ENCODE peak calls at places on chromosomes 13 and 19, in four cellular contexts. One of them, this sample, is unnamed.

GRCh38 chr13:26558074-26558805 is 757 bp downstream of the WASF3 start:
- DNase-seq in SK-N-SH: peak; percentile 73
- DNase-seq in HepG2: no peak
- DNase-seq in K562: no peak
- DNase-seq in this sample: peak; percentile 15

GRCh38 chr19:7815325-7815724 is 14.7 kb upstream of the EVI5L start:
- DNase-seq in K562: no peak
- DNase-seq in HepG2: no peak
- DNase-seq in SK-N-SH: no peak
- DNase-seq in this sample: no peak

GRCh38 chr13:103788061-103788652 is 721.9 kb upstream of the SLC10A2 start:
- DNase-seq in K562: no peak
- DNase-seq in SK-N-SH: no peak
- DNase-seq in HepG2: no peak
- DNase-seq in this sample: peak; percentile 16

GRCh38 chr13:22848539-22849052 is 332.2 kb upstream of the SGCG start:
- DNase-seq in K562: peak; percentile 17
- DNase-seq in HepG2: peak; percentile 72
- DNase-seq in SK-N-SH: peak; percentile 43
- DNase-seq in this sample: peak; percentile 88

GRCh38 chr19:16203256-16204004 is 5.7 kb downstream of the AP1M1 start:
- DNase-seq in K562: no peak
- DNase-seq in SK-N-SH: no peak
- DNase-seq in HepG2: no peak
- DNase-seq in this sample: peak; percentile 1

GRCh38 chr19:28655054-28655453 is 557.9 kb downstream of the UQCRFS1 start:
- DNase-seq in SK-N-SH: no peak
- DNase-seq in HepG2: no peak
- DNase-seq in K562: no peak
- DNase-seq in this sample: no peak

GRCh38 chr19:29636553-29637325 is 28.5 kb upstream of the PLEKHF1 start:
- DNase-seq in HepG2: no peak
- DNase-seq in SK-N-SH: no peak
- DNase-seq in K562: no peak
- DNase-seq in this sample: no peak

GRCh38 chr13:19596960-19597361 is 35.6 kb upstream of the TPTE2 start:
- DNase-seq in HepG2: peak; percentile 96
- DNase-seq in SK-N-SH: no peak
- DNase-seq in K562: no peak
- DNase-seq in this sample: no peak

GRCh38 chr19:7397687-7398086 is 49.0 kb downstream of the ARHGEF18 start:
- DNase-seq in HepG2: peak; percentile 56
- DNase-seq in SK-N-SH: no peak
- DNase-seq in K562: no peak
- DNase-seq in this sample: no peak

GRCh38 chr13:39874331-39875055 is 219.0 kb downstream of the COG6 start:
- DNase-seq in SK-N-SH: no peak
- DNase-seq in HepG2: no peak
- DNase-seq in K562: no peak
- DNase-seq in this sample: no peak

GRCh38 chr13:109971745-109972090 is 185.3 kb upstream of the IRS2 start:
- DNase-seq in SK-N-SH: no peak
- DNase-seq in HepG2: no peak
- DNase-seq in K562: no peak
- DNase-seq in this sample: no peak

GRCh38 chr13:97328222-97328790 is 105.7 kb upstream of the RAP2A start:
- DNase-seq in K562: no peak
- DNase-seq in SK-N-SH: no peak
- DNase-seq in HepG2: no peak
- DNase-seq in this sample: peak; percentile 57

GRCh38 chr13:75308222-75308621 is 173.7 kb downstream of the TBC1D4 start:
- DNase-seq in HepG2: no peak
- DNase-seq in SK-N-SH: no peak
- DNase-seq in K562: no peak
- DNase-seq in this sample: no peak

GRCh38 chr19:2040647-2041435 is 10.2 kb downstream of the MKNK2 start:
- DNase-seq in SK-N-SH: no peak
- DNase-seq in K562: no peak
- DNase-seq in HepG2: no peak
- DNase-seq in this sample: no peak

GRCh38 chr19:16527334-16527935 is 14.8 kb downstream of the CHERP start:
- DNase-seq in HepG2: no peak
- DNase-seq in SK-N-SH: no peak
- DNase-seq in K562: no peak
- DNase-seq in this sample: no peak

GRCh38 chr19:15640294-15640903 is at the start of gene CYP4F3:
- DNase-seq in SK-N-SH: peak; percentile 24
- DNase-seq in K562: peak; percentile 90
- DNase-seq in HepG2: peak; percentile 81
- DNase-seq in this sample: no peak

GRCh38 chr13:113209336-113209879 is at the start of gene CUL4A:
- DNase-seq in HepG2: peak; percentile 61
- DNase-seq in SK-N-SH: peak; percentile 90
- DNase-seq in K562: peak; percentile 80
- DNase-seq in this sample: peak; percentile 78

GRCh38 chr13:89457977-89458376 is 1786.8 kb downstream of the SLITRK5 start:
- DNase-seq in HepG2: no peak
- DNase-seq in K562: no peak
- DNase-seq in SK-N-SH: no peak
- DNase-seq in this sample: no peak

GRCh38 chr13:26498524-26499208 is 58.8 kb upstream of the WASF3 start:
- DNase-seq in SK-N-SH: no peak
- DNase-seq in HepG2: no peak
- DNase-seq in K562: no peak
- DNase-seq in this sample: no peak

GRCh38 chr19:53424968-53425597 is 6.7 kb upstream of the ZNF761 start:
- DNase-seq in HepG2: peak; percentile 67
- DNase-seq in SK-N-SH: peak; percentile 76
- DNase-seq in K562: peak; percentile 79
- DNase-seq in this sample: peak; percentile 85

GRCh38 chr19:46487802-46488445 is 7.7 kb downstream of the PNMA8B start:
- DNase-seq in K562: peak; percentile 80
- DNase-seq in HepG2: peak; percentile 46
- DNase-seq in SK-N-SH: peak; percentile 89
- DNase-seq in this sample: peak; percentile 91

GRCh38 chr19:51511353-51511752 is 9.8 kb upstream of the SIGLEC12 start:
- DNase-seq in SK-N-SH: peak; percentile 27
- DNase-seq in K562: peak; percentile 64
- DNase-seq in HepG2: peak; percentile 12
- DNase-seq in this sample: peak; percentile 72

GRCh38 chr13:24128962-24129361 is 31.6 kb upstream of the SPATA13 start:
- DNase-seq in SK-N-SH: no peak
- DNase-seq in K562: no peak
- DNase-seq in HepG2: no peak
- DNase-seq in this sample: no peak

GRCh38 chr19:1672038-1672768 is 19.8 kb upstream of the TCF3 start:
- DNase-seq in HepG2: no peak
- DNase-seq in K562: peak; percentile 81
- DNase-seq in SK-N-SH: peak; percentile 86
- DNase-seq in this sample: peak; percentile 62

GRCh38 chr13:98571955-98572662 is 4.8 kb downstream of the STK24 start:
- DNase-seq in K562: peak; percentile 34
- DNase-seq in HepG2: peak; percentile 39
- DNase-seq in SK-N-SH: peak; percentile 55
- DNase-seq in this sample: no peak

GRCh38 chr13:102608944-102609343 is 12.2 kb downstream of the TPP2 start:
- DNase-seq in SK-N-SH: no peak
- DNase-seq in K562: no peak
- DNase-seq in HepG2: no peak
- DNase-seq in this sample: no peak

GRCh38 chr19:1616396-1616795 is 11.1 kb upstream of the UQCR11 start:
- DNase-seq in SK-N-SH: no peak
- DNase-seq in HepG2: no peak
- DNase-seq in K562: no peak
- DNase-seq in this sample: no peak

GRCh38 chr19:590396-590745 is 690 bp downstream of the HCN2 start:
- DNase-seq in HepG2: no peak
- DNase-seq in SK-N-SH: peak; percentile 68
- DNase-seq in K562: peak; percentile 69
- DNase-seq in this sample: no peak

GRCh38 chr13:51717786-51718398 is 86.1 kb downstream of the DHRS12 start:
- DNase-seq in K562: no peak
- DNase-seq in SK-N-SH: no peak
- DNase-seq in HepG2: no peak
- DNase-seq in this sample: no peak

GRCh38 chr19:14554382-14554812 is 17.5 kb downstream of the NDUFB7 start:
- DNase-seq in SK-N-SH: no peak
- DNase-seq in HepG2: peak; percentile 76
- DNase-seq in K562: no peak
- DNase-seq in this sample: no peak

GRCh38 chr13:33514362-33514761 is 228.8 kb upstream of the STARD13 start:
- DNase-seq in SK-N-SH: no peak
- DNase-seq in HepG2: no peak
- DNase-seq in K562: no peak
- DNase-seq in this sample: peak; percentile 29

GRCh38 chr19:11155373-11156120 is at the start of gene SPC24:
- DNase-seq in K562: peak; percentile 99
- DNase-seq in HepG2: peak; percentile 98
- DNase-seq in SK-N-SH: peak; percentile 100
- DNase-seq in this sample: peak; percentile 96
- TF ChIP-seq CTCF in K562: no peak
- TF ChIP-seq CTCF in HepG2: peak; percentile 29
- TF ChIP-seq CTCF in SK-N-SH: no peak
- TF ChIP-seq CTCF in this sample: no peak

GRCh38 chr19:17576758-17577532 is 21.5 kb downstream of the COLGALT1 start:
- DNase-seq in K562: peak; percentile 98
- DNase-seq in HepG2: no peak
- DNase-seq in SK-N-SH: peak; percentile 61
- DNase-seq in this sample: peak; percentile 100
- TF ChIP-seq FOXJ3 in K562: no peak
- TF ChIP-seq FOXJ3 in HepG2: no peak
- TF ChIP-seq FOXJ3 in SK-N-SH: no peak
- TF ChIP-seq FOXJ3 in this sample: no peak

GRCh38 chr19:6334490-6335285 is 1.3 kb upstream of the ACER1 start:
- DNase-seq in HepG2: no peak
- DNase-seq in SK-N-SH: no peak
- DNase-seq in K562: no peak
- DNase-seq in this sample: no peak

GRCh38 chr19:6343462-6343861 is 10.1 kb upstream of the ACER1 start:
- DNase-seq in HepG2: no peak
- DNase-seq in K562: peak; percentile 40
- DNase-seq in SK-N-SH: no peak
- DNase-seq in this sample: no peak

DNA sequence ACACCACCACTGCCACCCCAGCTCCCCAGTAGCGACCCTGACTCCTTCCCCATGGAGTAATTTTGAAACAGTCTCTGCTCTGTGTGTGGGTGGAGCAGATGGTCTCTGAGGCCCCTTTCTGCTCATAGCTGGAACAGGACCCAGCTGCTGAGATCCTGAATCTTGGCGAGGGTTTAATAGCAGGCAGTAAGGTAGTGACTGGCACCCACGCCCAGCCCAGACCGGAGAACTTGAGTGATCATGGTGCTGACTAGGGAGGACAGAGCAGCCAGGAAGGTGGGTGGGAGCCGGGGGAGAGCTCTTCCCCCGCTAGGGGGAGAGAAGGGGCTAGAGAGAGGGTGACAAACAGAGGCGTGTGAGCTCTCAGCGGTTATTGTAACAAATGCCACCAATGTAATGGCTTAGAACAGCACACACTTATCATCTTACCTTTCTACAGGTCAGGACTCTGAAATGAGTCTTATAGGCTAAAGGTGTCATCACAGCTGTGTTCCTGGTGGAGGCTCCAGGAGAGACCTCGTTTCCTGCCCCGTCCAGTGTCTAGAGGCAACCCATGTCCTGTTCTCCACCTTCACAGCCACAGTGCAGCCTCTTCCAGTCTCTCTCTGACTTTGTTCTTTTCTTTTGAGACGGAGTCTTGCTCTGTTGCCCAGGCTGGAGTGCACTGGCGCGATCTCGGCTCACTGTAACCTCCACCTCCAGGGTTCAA is 7.2 kb upstream of the ACER1 start:
- DNase-seq in SK-N-SH: no peak
- DNase-seq in K562: peak; percentile 29
- DNase-seq in HepG2: no peak
- DNase-seq in this sample: no peak
- TF ChIP-seq CTCF in SK-N-SH: no peak
- TF ChIP-seq CTCF in K562: peak; percentile 46
- TF ChIP-seq CTCF in HepG2: peak; percentile 46
- TF ChIP-seq CTCF in this sample: no peak

GRCh38 chr13:35770756-35771291 is 294.3 kb upstream of the MAB21L1 start:
- DNase-seq in K562: no peak
- DNase-seq in SK-N-SH: no peak
- DNase-seq in HepG2: no peak
- DNase-seq in this sample: no peak
- TF ChIP-seq FOXJ3 in K562: no peak
- TF ChIP-seq FOXJ3 in SK-N-SH: no peak
- TF ChIP-seq FOXJ3 in HepG2: no peak
- TF ChIP-seq FOXJ3 in this sample: no peak

DNA sequence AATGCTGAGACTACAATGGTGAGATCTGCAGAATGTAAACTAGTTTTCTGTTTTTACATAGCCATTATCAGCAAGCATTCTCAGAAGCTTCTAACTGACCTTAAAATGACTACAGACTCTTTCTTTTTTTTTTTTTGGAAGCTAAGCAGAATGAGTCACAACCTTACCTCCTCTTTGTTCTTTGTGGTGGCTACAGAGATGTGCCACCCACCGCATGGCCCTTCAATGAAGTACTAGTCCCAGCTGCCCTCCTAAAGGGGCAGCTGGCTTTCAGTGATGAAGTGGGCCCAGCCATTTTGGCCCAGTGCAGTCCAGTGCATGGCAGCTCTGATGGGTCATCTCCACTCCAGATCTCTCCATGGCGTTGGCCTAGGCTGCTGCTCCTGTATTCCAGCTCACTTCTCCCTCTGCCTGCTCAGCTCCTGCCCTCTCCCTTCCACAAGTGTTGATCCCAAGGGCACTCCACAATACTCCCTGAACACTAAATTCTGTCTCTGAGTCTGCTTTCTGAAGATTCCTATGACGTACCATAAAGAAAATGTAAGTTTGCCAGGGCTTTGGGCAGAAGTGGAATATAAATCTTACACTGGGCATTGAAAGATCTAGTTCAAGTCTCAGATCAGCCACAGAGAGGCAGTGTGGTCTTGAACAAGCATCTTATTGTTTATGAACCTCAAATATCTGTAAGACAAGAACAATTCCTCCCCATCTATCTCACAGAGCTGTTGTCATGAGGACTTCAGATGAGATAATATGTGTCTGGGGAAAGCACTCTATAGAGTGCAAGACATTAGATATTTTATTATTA is 85.6 kb downstream of the RXFP2 start:
- DNase-seq in HepG2: no peak
- DNase-seq in SK-N-SH: no peak
- DNase-seq in K562: no peak
- DNase-seq in this sample: no peak
- TF ChIP-seq CTCF in HepG2: no peak
- TF ChIP-seq CTCF in SK-N-SH: peak; percentile 32
- TF ChIP-seq CTCF in K562: no peak
- TF ChIP-seq CTCF in this sample: no peak

DNA sequence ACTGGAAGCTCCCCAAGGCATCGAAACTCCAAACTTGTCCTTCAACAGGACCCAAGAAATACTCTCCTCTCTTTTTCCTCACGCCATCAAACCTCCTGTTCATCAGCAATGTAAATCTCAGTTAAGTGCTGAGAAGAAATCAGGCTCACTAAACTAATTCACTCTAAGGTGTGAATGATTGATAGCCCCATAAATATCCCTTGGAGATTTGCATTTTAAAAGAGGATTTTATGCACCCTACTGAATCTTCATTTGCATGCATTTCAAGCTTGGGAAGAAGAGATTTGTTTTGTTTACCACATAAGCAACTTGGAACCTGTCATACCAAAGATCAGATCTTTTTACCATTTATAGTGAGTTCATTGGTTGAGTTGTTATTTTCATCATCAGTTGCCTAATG is 40.3 kb upstream of the GSX1 start:
- DNase-seq in SK-N-SH: no peak
- DNase-seq in HepG2: no peak
- DNase-seq in K562: no peak
- DNase-seq in this sample: no peak
- TF ChIP-seq FOXJ3 in SK-N-SH: no peak
- TF ChIP-seq FOXJ3 in HepG2: no peak
- TF ChIP-seq FOXJ3 in K562: no peak
- TF ChIP-seq FOXJ3 in this sample: no peak

This sample was measured in WTC11.